ENCODE peak calls at places on chromosomes 2 and 18, in six cellular contexts. P, M, G, J, W and A are unnamed samples.

GRCh38 chr18:67938691-67939090 is 422.2 kb upstream of the DSEL start:
- DNase-seq in P (no peak), M (no peak), G (peak), J (peak), W (peak), A (no peak)

GRCh38 chr2:132582360-132582759 is 87.6 kb downstream of the LYPD1 start:
- DNase-seq in P (no peak), M (no peak), G (no peak), J (peak), W (no peak), A (no peak)

GRCh38 chr2:238864207-238865014 is 16.5 kb downstream of the TWIST2 start:
- DNase-seq in P (peak), M (no peak), G (peak), J (peak), W (peak), A (peak)

GRCh38 chr2:101185085-101185484 is 33.9 kb upstream of the TBC1D8 start:
- DNase-seq in P (no peak), M (no peak), G (no peak), J (no peak), W (no peak), A (peak)

GRCh38 chr18:815353-815752 is 3.3 kb upstream of the YES1 start:
- DNase-seq in P (no peak), M (no peak), G (no peak), J (no peak), W (no peak), A (no peak)

GRCh38 chr18:40962784-40963183 is 992.2 kb upstream of the PIK3C3 start:
- DNase-seq in P (no peak), M (no peak), G (no peak), J (no peak), W (peak), A (peak)

GRCh38 chr2:172484253-172484652 is 56.9 kb downstream of the ITGA6 start:
- DNase-seq in P (no peak), M (peak), G (no peak), J (peak), W (peak), A (no peak)

GRCh38 chr2:239195992-239196391 is 204.8 kb downstream of the HDAC4 start:
- DNase-seq in P (no peak), M (no peak), G (no peak), J (no peak), W (no peak), A (no peak)

GRCh38 chr2:210225461-210225798 is 183 bp upstream of the ACADL start:
- DNase-seq in P (no peak), M (no peak), G (no peak), J (peak), W (no peak), A (no peak)

GRCh38 chr2:11551569-11552259 is 17.9 kb downstream of the GREB1 start:
- DNase-seq in P (no peak), M (no peak), G (no peak), J (no peak), W (no peak), A (no peak)

GRCh38 chr2:216643986-216644662 is 10.9 kb downstream of the IGFBP2 start:
- DNase-seq in P (no peak), M (no peak), G (no peak), J (no peak), W (no peak), A (no peak)

GRCh38 chr2:24588294-24588693 is 97.2 kb downstream of the NCOA1 start:
- DNase-seq in P (no peak), M (no peak), G (no peak), J (no peak), W (no peak), A (no peak)

GRCh38 chr2:61117534-61117933 is 44.5 kb upstream of the C2orf74 start:
- DNase-seq in P (no peak), M (no peak), G (peak), J (peak), W (peak), A (peak)

GRCh38 chr18:1965541-1965940 is 605.8 kb downstream of the METTL4 start:
- DNase-seq in P (no peak), M (no peak), G (no peak), J (no peak), W (no peak), A (no peak)

GRCh38 chr2:199455533-199456382 is 2.0 kb downstream of the SATB2 start:
- DNase-seq in P (no peak), M (no peak), G (no peak), J (peak), W (peak), A (peak)

GRCh38 chr2:192390401-192390800 is 195.7 kb upstream of the TMEFF2 start:
- DNase-seq in P (no peak), M (no peak), G (no peak), J (no peak), W (peak), A (no peak)

GRCh38 chr2:239312741-239313246 is 88.0 kb downstream of the HDAC4 start:
- DNase-seq in P (no peak), M (no peak), G (no peak), J (no peak), W (no peak), A (no peak)